ENCODE peak calls at places on chromosomes 1 and 21, in eight cellular contexts. H is NCI-H510A, Y is Caki2, G is NCI-H446, E is sigmoid colon, S is amniotic epithelial cell, X is SJSA1, L is myocyte. Z is an unnamed sample.

GRCh38 chr1:47563206-47563605 is 125.4 kb downstream of the FOXD2 start:
- DNase-seq in H (no peak), X (no peak), E (no peak), L (peak), Y (no peak), G (no peak), S (peak), Z (no peak)

GRCh38 chr21:39837861-39838359 is 29.3 kb upstream of the PCP4 start:
- DNase-seq in Y (no peak), E (no peak), L (no peak), X (no peak), G (no peak), H (no peak), S (no peak), Z (no peak)

GRCh38 chr1:30125024-30125423 is 598.4 kb downstream of the MATN1 start:
- DNase-seq in H (no peak), X (no peak), Y (no peak), S (no peak), G (no peak), E (no peak), L (no peak), Z (no peak)

GRCh38 chr1:204083491-204083890 is 10.6 kb downstream of the SOX13 start:
- DNase-seq in S (no peak), Y (no peak), X (no peak), G (no peak), H (no peak), L (no peak), E (peak), Z (no peak)

GRCh38 chr21:45480701-45481500 is 61.3 kb downstream of the SLC19A1 start:
- DNase-seq in L (peak), G (no peak), X (no peak), E (no peak), H (no peak), S (no peak), Y (no peak), Z (no peak)

GRCh38 chr1:78267513-78268218 is 221.9 kb downstream of the GIPC2 start:
- DNase-seq in Y (no peak), S (no peak), E (no peak), L (no peak), H (no peak), X (no peak), G (no peak), Z (no peak)

GRCh38 chr1:177383715-177384114 is 213.0 kb downstream of the BRINP2 start:
- DNase-seq in H (no peak), X (no peak), G (no peak), S (no peak), L (no peak), E (no peak), Y (no peak), Z (no peak)

GRCh38 chr1:155978325-155978972 is at the start of gene ARHGEF2:
- DNase-seq in G (peak), H (peak), L (peak), S (peak), E (peak), Y (no peak), X (peak), Z (peak)

GRCh38 chr1:221449801-221450470 is 292.0 kb downstream of the DUSP10 start:
- DNase-seq in E (no peak), X (no peak), L (no peak), Y (no peak), S (peak), G (no peak), H (no peak), Z (peak)

GRCh38 chr1:229203030-229203751 is 67.7 kb upstream of the RAB4A start:
- DNase-seq in G (peak), X (no peak), E (no peak), L (peak), H (no peak), Y (peak), S (peak), Z (no peak)

GRCh38 chr1:91404151-91405012 is at the start of gene HFM1:
- DNase-seq in S (peak), X (peak), G (peak), E (peak), Y (peak), H (peak), L (peak), Z (peak)

GRCh38 chr1:180246579-180246978 is 16.5 kb downstream of the LHX4 start:
- DNase-seq in L (no peak), S (no peak), G (no peak), H (no peak), X (no peak), E (no peak), Y (no peak), Z (no peak)

GRCh38 chr1:39255212-39255611 is 50.7 kb downstream of the MACF1 start:
- DNase-seq in X (no peak), Y (no peak), L (no peak), H (no peak), G (no peak), E (no peak), S (peak), Z (peak)

GRCh38 chr1:151867785-151868403 is 14.4 kb upstream of the THEM5 start:
- DNase-seq in L (no peak), Y (no peak), E (no peak), G (no peak), X (no peak), S (peak), H (no peak), Z (peak)

GRCh38 chr1:8293641-8294169 is 24.2 kb upstream of the SLC45A1 start:
- DNase-seq in H (no peak), G (no peak), L (no peak), S (no peak), X (no peak), E (no peak), Y (no peak), Z (no peak)

GRCh38 chr1:110829955-110830553 is 42.9 kb upstream of the CD53 start:
- DNase-seq in X (no peak), G (peak), E (no peak), Y (peak), L (peak), H (no peak), S (peak), Z (no peak)

GRCh38 chr1:61687901-61688300 is 37.0 kb downstream of the TM2D1 start:
- DNase-seq in E (no peak), Y (no peak), L (no peak), G (no peak), X (no peak), H (no peak), S (no peak), Z (no peak)

GRCh38 chr1:180230416-180230790 is 339 bp downstream of the LHX4 start:
- DNase-seq in G (no peak), H (no peak), S (no peak), Y (peak), L (no peak), E (no peak), X (no peak), Z (no peak)

GRCh38 chr21:25296239-25296638 is 311.0 kb downstream of the MRPL39 start:
- DNase-seq in Y (no peak), G (no peak), S (peak), E (no peak), L (no peak), X (no peak), H (no peak), Z (no peak)

GRCh38 chr1:218384576-218384975 is 39.4 kb downstream of the TGFB2 start:
- DNase-seq in L (peak), S (peak), G (peak), Y (peak), H (peak), X (peak), E (no peak), Z (no peak)

GRCh38 chr1:101200513-101200912 is 36.3 kb upstream of the S1PR1 start:
- DNase-seq in X (peak), H (no peak), G (no peak), L (peak), S (peak), Y (no peak), E (no peak), Z (peak)

GRCh38 chr1:161781995-161782394 is 15.9 kb downstream of the ATF6 start:
- DNase-seq in G (no peak), L (no peak), X (no peak), S (no peak), H (no peak), E (no peak), Y (no peak), Z (no peak)

GRCh38 chr1:198601936-198602889 is 36.6 kb upstream of the PTPRC start:
- DNase-seq in Y (no peak), X (no peak), L (peak), S (peak), H (no peak), G (no peak), E (no peak), Z (no peak)

GRCh38 chr1:63575340-63575826 is 17.8 kb upstream of the PGM1 start:
- DNase-seq in Y (peak), H (no peak), X (no peak), S (peak), E (no peak), L (peak), G (peak), Z (peak)

Z was measured in HS-5.